ENCODE peak calls at places on chromosomes 16 and 17, in nine cellular contexts. I is upper lobe of right lung, M is Panc1, B is stomach, V is fibroblast of lung, P is MM.1S, S is lung, Y is tibial nerve, Q is psoas muscle. X is an unnamed sample.
A peak's percentile ranks its signal among the peaks of the same experiment; 100 is the strongest.

GRCh38 chr16:59047114-59047513 is 313.0 kb upstream of the GOT2 start:
- DNase-seq in I (no peak), M (no peak), B (no peak), V (no peak), P (no peak), S (no peak), Y (no peak), Q (no peak), X (no peak)

GRCh38 chr16:75319513-75320401 is 68.3 kb upstream of the BCAR1 start:
- DNase-seq in I (no peak), M (no peak), B (no peak), V (peak; percentile 82), P (peak; percentile 53), S (no peak), Y (no peak), Q (no peak), X (no peak)

GRCh38 chr16:74758801-74759200 is 15.8 kb downstream of the FA2H start:
- DNase-seq in I (no peak), M (no peak), B (no peak), V (no peak), P (no peak), S (no peak), Y (no peak), Q (no peak), X (no peak)

GRCh38 chr16:16036359-16036792 is 87.0 kb downstream of the ABCC1 start:
- DNase-seq in I (peak; percentile 65), M (no peak), B (peak; percentile 74), V (no peak), P (no peak), S (peak; percentile 31), Y (no peak), Q (no peak), X (no peak)

GRCh38 chr16:47197536-47198179 is 53.9 kb upstream of the NETO2 start:
- DNase-seq in I (no peak), M (no peak), B (no peak), V (peak; percentile 75), P (no peak), S (no peak), Y (no peak), Q (peak; percentile 79), X (no peak)

GRCh38 chr17:39123627-39124026 is 27.8 kb downstream of the PLXDC1 start:
- DNase-seq in I (no peak), M (no peak), B (no peak), V (no peak), P (no peak), S (no peak), Y (no peak), Q (peak; percentile 59), X (no peak)

GRCh38 chr17:50798424-50799344 is 31.4 kb upstream of the ANKRD40CL start:
- DNase-seq in I (no peak), M (no peak), B (no peak), V (no peak), P (no peak), S (no peak), Y (no peak), Q (no peak), X (peak; percentile 12)

GRCh38 chr16:47142469-47143328 is 1.0 kb downstream of the NETO2 start:
- DNase-seq in I (peak; percentile 66), M (no peak), B (peak; percentile 29), V (peak; percentile 60), P (peak; percentile 18), S (no peak), Y (no peak), Q (peak; percentile 64), X (peak; percentile 83)

GRCh38 chr17:81097943-81098308 is 63.0 kb downstream of the BAIAP2 start:
- DNase-seq in I (peak; percentile 85), M (no peak), B (no peak), V (no peak), P (no peak), S (no peak), Y (no peak), Q (peak; percentile 69), X (no peak)

GRCh38 chr17:27339836-27340550 is 46.1 kb downstream of the WSB1 start:
- DNase-seq in I (no peak), M (no peak), B (no peak), V (no peak), P (no peak), S (no peak), Y (no peak), Q (no peak), X (peak; percentile 65)

GRCh38 chr17:68061512-68062313 is 26.2 kb downstream of the KPNA2 start:
- DNase-seq in I (no peak), M (no peak), B (no peak), V (no peak), P (no peak), S (no peak), Y (no peak), Q (no peak), X (no peak)

GRCh38 chr17:46135126-46135812 is 58.0 kb downstream of the KANSL1 start:
- DNase-seq in I (no peak), M (no peak), B (no peak), V (no peak), P (no peak), S (no peak), Y (no peak), Q (no peak), X (no peak)

GRCh38 chr17:47959825-47960655 is 2.4 kb upstream of the PRR15L start:
- DNase-seq in I (no peak), M (no peak), B (peak; percentile 78), V (no peak), P (no peak), S (no peak), Y (no peak), Q (no peak), X (peak; percentile 94)

GRCh38 chr17:81511550-81511799 is 1.1 kb downstream of the ACTG1 start:
- DNase-seq in I (no peak), M (no peak), B (no peak), V (no peak), P (no peak), S (no peak), Y (no peak), Q (no peak), X (peak; percentile 66)

GRCh38 chr17:40309938-40310510 is 1.0 kb downstream of the RARA start:
- DNase-seq in I (peak; percentile 63), M (no peak), B (no peak), V (no peak), P (no peak), S (no peak), Y (peak; percentile 12), Q (no peak), X (no peak)
- H3K27ac ChIP-seq in I (peak overlapping the region; percentile 68), M (peak overlapping the region; percentile 95), B (peak overlapping the region; percentile 69), V (no peak overlapping the region), P (peak overlapping the region; percentile 84), S (peak overlapping the region; percentile 77), Y (peak overlapping the region; percentile 1), Q (peak overlapping the region; percentile 97), X (peak overlapping the region; percentile 25)

GRCh38 chr16:28532940-28533647 is 5.7 kb downstream of the NUPR1 start:
- DNase-seq in I (no peak), M (no peak), B (no peak), V (no peak), P (no peak), S (no peak), Y (no peak), Q (no peak), X (peak; percentile 21)

GRCh38 chr16:28534542-28535373 is 4.0 kb downstream of the NUPR1 start:
- DNase-seq in I (peak; percentile 68), M (no peak), B (peak; percentile 47), V (peak; percentile 73), P (no peak), S (peak; percentile 77), Y (peak; percentile 70), Q (peak; percentile 76), X (peak; percentile 34)

GRCh38 chr16:28538733-28539596 is at the start of gene NUPR1:
- DNase-seq in I (peak; percentile 93), M (peak; percentile 75), B (peak; percentile 95), V (peak; percentile 99), P (no peak), S (peak; percentile 95), Y (peak; percentile 97), Q (peak; percentile 97), X (peak; percentile 29)

GRCh38 chr16:28537964-28538732 is 626 bp downstream of the NUPR1 start:
- DNase-seq in I (peak; percentile 72), M (no peak), B (peak; percentile 30), V (no peak), P (no peak), S (no peak), Y (no peak), Q (peak; percentile 61), X (peak; percentile 31)

GRCh38 chr16:28537076-28537475 is 1.7 kb downstream of the NUPR1 start:
- DNase-seq in I (no peak), M (no peak), B (no peak), V (no peak), P (no peak), S (no peak), Y (no peak), Q (no peak), X (peak; percentile 12)
- H3K27ac ChIP-seq in I (peak overlapping the region; percentile 94), M (peak overlapping the region; percentile 88), B (peak overlapping the region; percentile 85), V (no peak overlapping the region), P (no peak overlapping the region), S (peak overlapping the region; percentile 61), Y (peak overlapping the region; percentile 87), Q (peak overlapping the region; percentile 97), X (no peak overlapping the region)

GRCh38 chr16:2856061-2856670 is 1.8 kb downstream of the PRSS22 start:
- DNase-seq in I (no peak), M (no peak), B (peak; percentile 72), V (no peak), P (no peak), S (peak; percentile 58), Y (no peak), Q (peak; percentile 39), X (peak; percentile 74)
- H3K27ac ChIP-seq in I (no peak overlapping the region), M (peak overlapping the region; percentile 79), B (no peak overlapping the region), V (no peak overlapping the region), P (no peak overlapping the region), S (no peak overlapping the region), Y (no peak overlapping the region), Q (no peak overlapping the region), X (no peak overlapping the region)

GRCh38 chr16:31764103-31764502 is 109.5 kb upstream of the ZNF267 start:
- DNase-seq in I (no peak), M (no peak), B (no peak), V (no peak), P (no peak), S (no peak), Y (no peak), Q (no peak), X (no peak)
- H3K27ac ChIP-seq in I (no peak overlapping the region), M (no peak overlapping the region), B (no peak overlapping the region), V (no peak overlapping the region), P (no peak overlapping the region), S (no peak overlapping the region), Y (no peak overlapping the region), Q (no peak overlapping the region), X (no peak overlapping the region)

DNA sequence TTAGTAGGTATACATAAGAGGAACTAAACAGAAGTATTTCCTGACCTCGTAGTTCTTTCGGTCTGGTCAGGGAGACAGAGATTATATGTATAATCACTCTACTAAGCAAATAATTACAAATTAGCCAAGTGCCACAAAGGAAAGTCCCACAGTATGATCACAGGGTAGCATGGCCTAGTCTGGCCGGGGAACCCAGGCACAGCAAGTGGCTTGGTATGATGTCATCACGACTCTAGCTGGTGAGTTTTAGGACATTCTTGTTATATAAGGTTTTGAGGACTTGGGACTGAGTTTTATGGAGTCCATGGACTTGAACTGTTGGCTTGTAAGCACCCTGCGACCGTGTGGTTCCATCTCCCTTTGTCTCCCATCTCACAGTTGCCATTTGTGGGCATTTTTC is 316.5 kb upstream of the ZFHX3 start:
- DNase-seq in I (no peak), M (no peak), B (no peak), V (no peak), P (no peak), S (no peak), Y (no peak), Q (no peak), X (no peak)
- H3K27ac ChIP-seq in I (no peak overlapping the region), M (no peak overlapping the region), B (no peak overlapping the region), V (no peak overlapping the region), P (no peak overlapping the region), S (no peak overlapping the region), Y (no peak overlapping the region), Q (no peak overlapping the region), X (no peak overlapping the region)

GRCh38 chr16:86946396-86946795 is 368.0 kb downstream of the FOXL1 start:
- DNase-seq in I (peak; percentile 34), M (no peak), B (no peak), V (no peak), P (no peak), S (no peak), Y (no peak), Q (peak; percentile 32), X (no peak)
- H3K27ac ChIP-seq in I (no peak overlapping the region), M (no peak overlapping the region), B (no peak overlapping the region), V (no peak overlapping the region), P (no peak overlapping the region), S (no peak overlapping the region), Y (no peak overlapping the region), Q (no peak overlapping the region), X (no peak overlapping the region)

X was measured in Karpas-422.